ENCODE peak calls at places on chromosomes 11 and 22, in six cellular contexts. J is HL-60; K is stimulated activated CD4-positive, alpha-beta T cell treated with anti-CD3 and anti-CD28 coated beads, Interleukin-4, amount 100 ng/mL, for 1 hour; Z is HEK293T; F is endothelial cell; O is small intestine. B is an unnamed sample.

GRCh38 chr11:131977854-131978253 is 607.4 kb downstream of the NTM start:
- DNase-seq in O (no peak), K (no peak), F (no peak), J (no peak), Z (no peak), B (no peak)

GRCh38 chr22:30206964-30207363 is 39.6 kb downstream of the LIF start:
- DNase-seq in K (no peak), O (no peak), J (no peak), F (no peak), Z (no peak), B (no peak)

GRCh38 chr22:20793386-20794131 is 19.6 kb downstream of the SERPIND1 start:
- DNase-seq in K (no peak), F (no peak), O (no peak), Z (no peak), J (no peak), B (no peak)

GRCh38 chr11:94928146-94928995 is 45.0 kb downstream of the CWC15 start:
- DNase-seq in O (no peak), Z (no peak), F (no peak), J (no peak), K (no peak), B (no peak)

GRCh38 chr11:13026722-13027121 is 17.6 kb downstream of the RASSF10 start:
- DNase-seq in J (no peak), O (no peak), F (no peak), Z (no peak), K (no peak), B (no peak)

GRCh38 chr11:119339581-119340334 is 925 bp downstream of the C1QTNF5 start:
- DNase-seq in F (peak; percentile 80), Z (peak; percentile 54), K (peak; percentile 51), J (no peak), O (peak; percentile 63), B (peak; percentile 86)

GRCh38 chr11:64234840-64235379 is 526 bp downstream of the VEGFB start:
- DNase-seq in K (peak; percentile 55), F (no peak), O (peak; percentile 68), J (no peak), Z (no peak), B (peak; percentile 80)

GRCh38 chr11:71238285-71238875 is 14.0 kb downstream of the SHANK2 start:
- DNase-seq in Z (no peak), O (no peak), K (no peak), J (no peak), F (no peak), B (no peak)

GRCh38 chr11:7004482-7004881 is 15.7 kb downstream of the ZNF214 start:
- DNase-seq in F (no peak), J (no peak), O (peak; percentile 13), Z (no peak), K (no peak), B (no peak)

GRCh38 chr22:42604403-42604802 is 10.3 kb downstream of the POLDIP3 start:
- DNase-seq in J (no peak), K (no peak), F (no peak), O (no peak), Z (no peak), B (no peak)

GRCh38 chr11:123181075-123181474 is 14.0 kb downstream of the CLMP start:
- DNase-seq in J (no peak), K (no peak), Z (no peak), F (no peak), O (no peak), B (no peak)